ENCODE peak calls at places on chromosomes 2 and 18, in five cellular contexts. G is activated effector memory CD4-positive, alpha-beta T cell treated with anti-CD3 and anti-CD28 coated beads, Interleukin-2, amount 50 U/mL, for 16 hours; P is anterior cingulate cortex; V is amygdala; A is A549. L is an unnamed sample.

GRCh38 chr2:12549641-12550040 is 167.1 kb upstream of the TRIB2 start:
- DNase-seq in G (no peak), A (no peak), P (no peak), V (no peak), L (no peak)

GRCh38 chr2:233456934-233457333 is 102.6 kb downstream of the DGKD start:
- DNase-seq in V (no peak), A (no peak), G (no peak), P (no peak), L (no peak)

GRCh38 chr2:55883829-55884228 is 39.8 kb downstream of the EFEMP1 start:
- DNase-seq in V (no peak), G (no peak), A (no peak), P (no peak), L (no peak)

GRCh38 chr2:46171441-46171953 is 125.7 kb upstream of the EPAS1 start:
- DNase-seq in V (no peak), A (no peak), P (peak; percentile 27), G (no peak), L (peak; percentile 36)

GRCh38 chr2:60780741-60781140 is 24.7 kb downstream of the PAPOLG start:
- DNase-seq in V (no peak), G (no peak), A (no peak), P (no peak), L (no peak)

GRCh38 chr2:171837736-171838135 is 56.3 kb downstream of the SLC25A12 start:
- DNase-seq in A (no peak), V (no peak), G (no peak), P (no peak), L (no peak)

GRCh38 chr18:46622999-46623398 is 34.0 kb downstream of the LOXHD1 start:
- DNase-seq in P (no peak), V (no peak), G (no peak), A (no peak), L (no peak)

GRCh38 chr18:8448091-8448490 is 161.1 kb upstream of the RAB12 start:
- DNase-seq in G (no peak), V (no peak), A (no peak), P (no peak), L (no peak)

GRCh38 chr18:68694316-68694715 is 20.6 kb downstream of the TMX3 start:
- DNase-seq in G (no peak), V (no peak), P (peak; percentile 50), A (no peak), L (peak; percentile 74)

GRCh38 chr2:113797237-113797636 is 40.8 kb upstream of the SLC35F5 start:
- DNase-seq in G (no peak), V (no peak), P (no peak), A (no peak), L (no peak)

GRCh38 chr18:64330161-64330560 is 181.3 kb upstream of the LINC00305 start:
- DNase-seq in V (no peak), P (no peak), G (no peak), A (no peak), L (no peak)

GRCh38 chr2:46534589-46534988 is 55.2 kb downstream of the TMEM247 start:
- DNase-seq in G (no peak), P (no peak), A (no peak), V (no peak), L (no peak)

GRCh38 chr2:145416640-145417039 is 896.7 kb upstream of the ZEB2 start:
- DNase-seq in V (no peak), G (no peak), P (no peak), A (no peak), L (no peak)

GRCh38 chr18:48720655-48721025 is 181.8 kb downstream of the CTIF start:
- DNase-seq in G (no peak), P (no peak), A (no peak), V (no peak), L (no peak)

GRCh38 chr2:19675003-19675629 is 226.7 kb downstream of the TTC32 start:
- DNase-seq in V (no peak), A (no peak), G (no peak), P (no peak), L (no peak)

GRCh38 chr2:230796280-230796862 is 68.4 kb upstream of the ITM2C start:
- DNase-seq in A (no peak), G (no peak), P (no peak), V (no peak), L (no peak)

GRCh38 chr2:195830968-195831810 is 174.2 kb downstream of the SLC39A10 start:
- DNase-seq in G (no peak), P (no peak), A (no peak), V (no peak), L (no peak)

GRCh38 chr18:61951396-61951795 is 58.6 kb upstream of the RNF152 start:
- DNase-seq in A (no peak), V (no peak), P (no peak), G (no peak), L (no peak)

GRCh38 chr2:21779786-21780185 is 656.0 kb downstream of the TDRD15 start:
- DNase-seq in A (no peak), V (no peak), P (no peak), G (no peak), L (no peak)

GRCh38 chr2:241532168-241532567 is 23.8 kb upstream of the STK25 start:
- DNase-seq in P (no peak), G (no peak), V (no peak), A (no peak), L (no peak)

GRCh38 chr2:224572338-224572737 is 12.8 kb downstream of the CUL3 start:
- DNase-seq in V (no peak), A (no peak), P (no peak), G (no peak), L (no peak)

GRCh38 chr2:102004588-102004987 is 12.8 kb downstream of the IL1R2 start:
- DNase-seq in P (no peak), G (no peak), V (no peak), A (no peak), L (no peak)

GRCh38 chr2:201432038-201432437 is 19.2 kb downstream of the TRAK2 start:
- DNase-seq in G (no peak), P (no peak), V (no peak), A (no peak), L (no peak)

GRCh38 chr2:95346738-95347671 is 49.9 kb downstream of the KCNIP3 start:
- DNase-seq in P (no peak), V (no peak), A (peak; percentile 20), G (peak; percentile 61), L (no peak)

GRCh38 chr2:122864728-122865127 is 1109.3 kb downstream of the TSN start:
- DNase-seq in P (no peak), A (no peak), G (no peak), V (no peak), L (no peak)